ENCODE peak calls at places on chromosome 9, in five cellular contexts. I is cardiac fibroblast; E is CD4-positive, alpha-beta memory T cell; X is GM13976; G is HEK293T. S is an unnamed sample.

GRCh38 chr9:78215706-78216105 is 20.2 kb upstream of the CEP78 start:
- DNase-seq in I (peak; percentile 22), E (no peak), X (no peak), G (no peak), S (no peak)

GRCh38 chr9:113929634-113930092 is 53.6 kb downstream of the ZNF618 start:
- DNase-seq in I (peak; percentile 87), E (no peak), X (no peak), G (peak; percentile 34), S (no peak)

GRCh38 chr9:81390802-81391456 is 298.4 kb downstream of the TLE1 start:
- DNase-seq in I (no peak), E (no peak), X (no peak), G (no peak), S (no peak)

GRCh38 chr9:137064027-137064879 is 6.1 kb downstream of the SAPCD2 start:
- DNase-seq in I (peak; percentile 50), E (peak; percentile 34), X (peak; percentile 74), G (peak; percentile 82), S (peak; percentile 35)

GRCh38 chr9:26228273-26228672 is 550.0 kb upstream of the TUSC1 start:
- DNase-seq in I (no peak), E (no peak), X (no peak), G (no peak), S (no peak)

GRCh38 chr9:35690447-35691324 is 961 bp upstream of the TPM2 start:
- DNase-seq in I (peak; percentile 75), E (peak; percentile 32), X (peak; percentile 71), G (peak; percentile 69), S (no peak)

GRCh38 chr9:79900754-79901153 is 329.0 kb downstream of the TLE4 start:
- DNase-seq in I (no peak), E (no peak), X (no peak), G (no peak), S (no peak)

GRCh38 chr9:12816656-12817101 is 41.9 kb downstream of the LURAP1L start:
- DNase-seq in I (no peak), E (no peak), X (no peak), G (no peak), S (no peak)

GRCh38 chr9:128001411-128002298 is 20.9 kb upstream of the EEIG1 start:
- DNase-seq in I (peak; percentile 89), E (no peak), X (no peak), G (no peak), S (no peak)

GRCh38 chr9:38228331-38229122 is 159.5 kb upstream of the SHB start:
- DNase-seq in I (no peak), E (no peak), X (no peak), G (no peak), S (no peak)

GRCh38 chr9:105722099-105722498 is 27.8 kb downstream of the TMEM38B start:
- DNase-seq in I (no peak), E (no peak), X (no peak), G (no peak), S (no peak)

GRCh38 chr9:101562966-101563365 is 29.3 kb downstream of the RNF20 start:
- DNase-seq in I (no peak), E (no peak), X (no peak), G (no peak), S (no peak)

GRCh38 chr9:81724242-81724889 is 35.0 kb upstream of the TLE1 start:
- DNase-seq in I (peak; percentile 23), E (no peak), X (no peak), G (peak; percentile 25), S (no peak)

GRCh38 chr9:33233659-33234335 is 6.2 kb upstream of the SPINK4 start:
- DNase-seq in I (peak; percentile 97), E (no peak), X (no peak), G (no peak), S (no peak)

GRCh38 chr9:109254317-109254716 is 66.5 kb downstream of the EPB41L4B start:
- DNase-seq in I (peak; percentile 81), E (no peak), X (no peak), G (no peak), S (no peak)